ENCODE peak calls at places on chromosomes 13 and 19, in nine cellular contexts. L is ascending aorta; Q is amygdala; S is NCI-H2029; Y is neuronal stem cell; O is fibroblast of lung; P is HS-27A; A is neural progenitor cell; G is stimulated activated CD4-positive, alpha-beta T cell treated with anti-CD3 and anti-CD28 coated beads, TNF-alpha, amount 100 ng/mL, for 48 hours. K is an unnamed sample.
A peak's percentile ranks its signal among the peaks of the same experiment; 100 is the strongest.

GRCh38 chr19:3176715-3177501 is 1.7 kb upstream of the S1PR4 start:
- DNase-seq in P (no peak), S (no peak), Y (no peak), G (no peak), L (no peak), Q (no peak), A (no peak), O (peak; percentile 33), K (peak; percentile 71)

GRCh38 chr19:11421607-11422098 is 2.5 kb upstream of the RGL3 start:
- DNase-seq in Y (no peak), A (peak; percentile 61), Q (no peak), G (no peak), L (no peak), P (no peak), O (no peak), S (no peak), K (peak; percentile 63)

GRCh38 chr13:76882431-76882830 is 3.8 kb downstream of the KCTD12 start:
- DNase-seq in Q (no peak), O (peak; percentile 74), G (no peak), Y (no peak), P (no peak), L (no peak), S (no peak), A (no peak), K (peak; percentile 11)

GRCh38 chr19:55283548-55284393 is at the start of gene BRSK1:
- DNase-seq in Y (peak; percentile 76), S (no peak), L (no peak), O (peak; percentile 65), P (no peak), A (peak; percentile 92), Q (peak; percentile 85), G (no peak), K (peak; percentile 60)

GRCh38 chr19:47406711-47407416 is 12.5 kb downstream of the MEIS3 start:
- DNase-seq in P (no peak), O (no peak), G (no peak), S (no peak), Q (no peak), L (no peak), A (peak; percentile 90), Y (peak; percentile 65), K (no peak)

GRCh38 chr13:110265341-110265681 is 41.6 kb downstream of the COL4A1 start:
- DNase-seq in A (peak; percentile 25), O (no peak), P (no peak), L (no peak), S (no peak), Q (no peak), Y (no peak), G (no peak), K (no peak)

GRCh38 chr19:38155453-38155852 is 68.6 kb downstream of the DPF1 start:
- DNase-seq in A (peak; percentile 25), Q (peak; percentile 7), Y (no peak), O (peak; percentile 46), P (no peak), S (no peak), L (no peak), G (no peak), K (no peak)

GRCh38 chr19:47447470-47448359 is 24.0 kb downstream of the SLC8A2 start:
- DNase-seq in P (no peak), S (peak; percentile 23), Q (peak; percentile 42), L (no peak), A (peak; percentile 94), Y (peak; percentile 82), O (peak; percentile 31), G (no peak), K (peak; percentile 41)

GRCh38 chr19:19531951-19532805 is 3.5 kb downstream of the YJEFN3 start:
- DNase-seq in P (no peak), Y (peak; percentile 71), L (no peak), G (peak; percentile 82), O (peak; percentile 51), S (peak; percentile 47), Q (peak; percentile 63), A (peak; percentile 88), K (peak; percentile 86)